ENCODE peak calls at places on chromosomes 3 and 15, in six cellular contexts. F, D, B, H, Y and G are unnamed samples.

GRCh38 chr3:69425249-69425648 is 39.4 kb upstream of the FRMD4B start:
- DNase-seq in F (peak; percentile 31), H (no peak), B (peak; percentile 18), D (peak; percentile 10), Y (peak; percentile 3), G (peak; percentile 17)

GRCh38 chr3:187661267-187661666 is 8.9 kb downstream of the SST start:
- DNase-seq in B (no peak), Y (no peak), H (no peak), F (no peak), D (no peak), G (no peak)

GRCh38 chr15:75720787-75721461 is 8.3 kb upstream of the CSPG4 start:
- DNase-seq in H (peak; percentile 50), F (peak; percentile 55), Y (peak; percentile 85), B (peak; percentile 74), D (no peak), G (no peak)

GRCh38 chr3:157844770-157845522 is 261.3 kb downstream of the SHOX2 start:
- DNase-seq in H (no peak), Y (no peak), B (no peak), D (no peak), F (no peak), G (no peak)

GRCh38 chr3:152301745-152302181 is 33.0 kb downstream of the MBNL1 start:
- DNase-seq in H (no peak), D (no peak), B (no peak), F (no peak), Y (no peak), G (no peak)

GRCh38 chr3:183354874-183355273 is 73.5 kb downstream of the MCF2L2 start:
- DNase-seq in D (no peak), F (no peak), B (no peak), H (no peak), Y (no peak), G (no peak)

GRCh38 chr3:53842436-53843194 is 3.6 kb downstream of the CHDH start:
- DNase-seq in Y (peak; percentile 44), F (no peak), B (peak; percentile 43), H (no peak), D (no peak), G (peak; percentile 46)

GRCh38 chr3:190739726-190740230 is 122.7 kb downstream of the GMNC start:
- DNase-seq in H (no peak), F (no peak), D (no peak), Y (no peak), B (no peak), G (no peak)

GRCh38 chr3:50671331-50671730 is 3.4 kb upstream of the DOCK3 start:
- DNase-seq in H (no peak), B (no peak), D (no peak), F (peak; percentile 73), Y (peak; percentile 76), G (no peak)

GRCh38 chr3:150972379-150972985 is at the start of gene CLRN1:
- DNase-seq in Y (no peak), H (no peak), B (peak; percentile 23), D (no peak), F (no peak), G (no peak)

GRCh38 chr15:88810449-88810848 is 7.2 kb downstream of the ACAN start:
- DNase-seq in F (peak; percentile 56), Y (no peak), H (no peak), B (peak; percentile 78), D (no peak), G (no peak)

GRCh38 chr15:83565553-83566159 is 88.3 kb upstream of the ADAMTSL3 start:
- DNase-seq in H (no peak), Y (peak; percentile 11), B (peak; percentile 44), D (no peak), F (peak; percentile 24), G (peak; percentile 12)

GRCh38 chr3:194204793-194205065 is 68.8 kb downstream of the HES1 start:
- DNase-seq in D (no peak), B (peak; percentile 56), Y (peak; percentile 32), H (no peak), F (no peak), G (no peak)

GRCh38 chr3:85710490-85710889 is 751.7 kb downstream of the CADM2 start:
- DNase-seq in D (no peak), Y (no peak), B (no peak), F (no peak), H (no peak), G (no peak)

GRCh38 chr3:35908366-35909232 is 269.3 kb downstream of the ARPP21 start:
- DNase-seq in H (peak; percentile 38), F (peak; percentile 10), D (no peak), Y (peak; percentile 75), B (peak; percentile 88), G (peak; percentile 42)

GRCh38 chr3:126818696-126819095 is 114.7 kb downstream of the CHCHD6 start:
- DNase-seq in D (no peak), H (no peak), B (no peak), F (no peak), Y (no peak), G (no peak)

GRCh38 chr15:28921336-28921735 is 35.6 kb downstream of the APBA2 start:
- DNase-seq in Y (peak; percentile 40), F (no peak), H (no peak), B (no peak), D (no peak), G (no peak)

GRCh38 chr15:41078125-41078524 is 38.0 kb downstream of the INO80 start:
- DNase-seq in B (no peak), F (no peak), D (no peak), Y (no peak), H (no peak), G (no peak)

GRCh38 chr3:33826206-33826605 is 27.8 kb downstream of the PDCD6IP start:
- DNase-seq in Y (no peak), B (no peak), H (no peak), F (no peak), D (no peak), G (no peak)

GRCh38 chr15:60928987-60929386 is 300.1 kb downstream of the RORA start:
- DNase-seq in F (no peak), D (no peak), B (peak; percentile 44), Y (peak; percentile 61), H (no peak), G (no peak)

GRCh38 chr15:68844856-68845550 is 24.3 kb upstream of the ANP32A start:
- DNase-seq in F (no peak), H (no peak), Y (no peak), B (no peak), D (no peak), G (no peak)

GRCh38 chr3:65836047-65836446 is 202.7 kb downstream of the MAGI1 start:
- DNase-seq in Y (no peak), B (no peak), D (no peak), H (no peak), F (no peak), G (no peak)

GRCh38 chr15:74025436-74025835 is 30.9 kb downstream of the PML start:
- DNase-seq in Y (no peak), F (no peak), H (no peak), D (no peak), B (no peak), G (no peak)

GRCh38 chr3:4714045-4714444 is 220.9 kb downstream of the ITPR1 start:
- DNase-seq in H (no peak), F (no peak), D (no peak), B (no peak), Y (no peak), G (no peak)